ENCODE peak calls at places on chromosomes 12 and 14, in eight cellular contexts. E is brain microvascular endothelial cell, F is prostate gland, H is psoas muscle, C is HFFc6, Y is gastrocnemius medialis, A is GM06990, S is mesothelial cell of epicardium. X is an unnamed sample.

GRCh38 chr12:53046655-53047220 is 3.1 kb upstream of the TNS2 start:
- DNase-seq in E (peak; percentile 68), F (peak; percentile 88), H (peak; percentile 90), C (peak; percentile 85), Y (peak; percentile 82), A (peak; percentile 48), S (peak; percentile 78), X (no peak)

GRCh38 chr12:107320031-107320928 is 226.9 kb upstream of the CRY1 start:
- DNase-seq in E (peak; percentile 45), F (peak; percentile 82), H (peak; percentile 22), C (no peak), Y (no peak), A (peak; percentile 25), S (no peak), X (no peak)

GRCh38 chr12:66674495-66675122 is 4.3 kb downstream of the GRIP1 start:
- DNase-seq in E (no peak), F (no peak), H (no peak), C (no peak), Y (no peak), A (no peak), S (no peak), X (no peak)

GRCh38 chr14:105888151-105888550 is 361.8 kb downstream of the TMEM121 start:
- DNase-seq in E (no peak), F (no peak), H (peak; percentile 5), C (no peak), Y (no peak), A (no peak), S (no peak), X (no peak)

GRCh38 chr14:105989746-105990302 is 463.4 kb downstream of the TMEM121 start:
- DNase-seq in E (no peak), F (no peak), H (no peak), C (no peak), Y (no peak), A (no peak), S (no peak), X (no peak)

GRCh38 chr14:64450255-64450654 is 15.0 kb upstream of the AKAP5 start:
- DNase-seq in E (no peak), F (no peak), H (no peak), C (no peak), Y (no peak), A (no peak), S (no peak), X (no peak)

GRCh38 chr14:104925941-104926609 is 1.4 kb downstream of the PLD4 start:
- DNase-seq in E (peak; percentile 12), F (no peak), H (no peak), C (no peak), Y (no peak), A (no peak), S (no peak), X (no peak)

GRCh38 chr12:92185052-92185451 is 39.4 kb upstream of the BTG1 start:
- DNase-seq in E (no peak), F (no peak), H (no peak), C (no peak), Y (no peak), A (peak; percentile 61), S (no peak), X (no peak)

GRCh38 chr14:99758121-99758871 is 34.9 kb upstream of the EML1 start:
- DNase-seq in E (peak; percentile 84), F (no peak), H (no peak), C (peak; percentile 98), Y (no peak), A (no peak), S (no peak), X (no peak)

GRCh38 chr12:644293-644639 is 19.0 kb downstream of the NINJ2 start:
- DNase-seq in E (no peak), F (no peak), H (no peak), C (no peak), Y (no peak), A (no peak), S (no peak), X (no peak)

GRCh38 chr14:75334191-75335051 is 55.8 kb downstream of the FOS start:
- DNase-seq in E (no peak), F (no peak), H (peak; percentile 65), C (no peak), Y (no peak), A (peak; percentile 71), S (no peak), X (no peak)

GRCh38 chr12:52799498-52800211 is 3.7 kb upstream of the KRT3 start:
- DNase-seq in E (no peak), F (no peak), H (no peak), C (no peak), Y (no peak), A (no peak), S (no peak), X (no peak)

GRCh38 chr14:20434701-20435453 is 1.1 kb downstream of the KLHL33 start:
- DNase-seq in E (no peak), F (no peak), H (peak; percentile 85), C (no peak), Y (peak; percentile 77), A (no peak), S (no peak), X (no peak)

GRCh38 chr14:100408350-100409015 is 85.3 kb downstream of the SLC25A47 start:
- DNase-seq in E (peak; percentile 91), F (no peak), H (no peak), C (no peak), Y (no peak), A (no peak), S (no peak), X (no peak)

GRCh38 chr14:67241416-67242362 is at the start of gene PALS1:
- DNase-seq in E (peak; percentile 79), F (no peak), H (no peak), C (peak; percentile 78), Y (peak; percentile 6), A (no peak), S (no peak), X (no peak)

GRCh38 chr14:75123991-75124390 is 2.9 kb downstream of the NEK9 start:
- DNase-seq in E (peak; percentile 95), F (no peak), H (no peak), C (peak; percentile 71), Y (peak; percentile 26), A (no peak), S (no peak), X (no peak)

GRCh38 chr12:81570234-81570633 is 188.9 kb downstream of the PPFIA2 start:
- DNase-seq in E (no peak), F (no peak), H (no peak), C (no peak), Y (no peak), A (no peak), S (no peak), X (no peak)

DNA sequence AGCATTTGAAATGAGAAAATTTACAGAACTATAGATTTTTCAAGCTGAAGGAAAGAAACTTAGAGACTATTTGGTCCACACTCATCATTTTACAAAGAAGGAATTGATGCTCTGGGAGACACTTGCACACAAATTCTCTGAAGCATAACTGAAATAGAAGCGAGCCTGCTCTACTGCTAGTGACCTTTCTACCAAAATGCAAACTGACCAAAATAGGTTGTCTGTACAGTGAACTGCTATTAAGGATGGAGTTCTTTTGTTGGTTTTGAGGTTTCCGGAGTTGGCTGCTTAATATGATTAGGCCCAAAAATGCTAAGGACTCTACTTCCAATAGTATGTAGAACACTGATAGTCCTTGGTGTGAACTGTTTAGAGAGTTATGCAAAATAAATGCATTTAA is 194.9 kb downstream of the PPFIA2 start:
- DNase-seq in E (no peak), F (no peak), H (no peak), C (no peak), Y (no peak), A (no peak), S (no peak), X (no peak)
- TF ChIP-seq CTCF in E (no peak), F (no peak), H (no peak), C (no peak), Y (no peak), A (no peak), S (no peak), X (no peak)

GRCh38 chr14:103885509-103885932 is 38.1 kb upstream of the PPP1R13B start:
- DNase-seq in E (no peak), F (no peak), H (no peak), C (no peak), Y (no peak), A (no peak), S (no peak), X (no peak)

GRCh38 chr14:103887170-103887501 is 39.8 kb upstream of the PPP1R13B start:
- DNase-seq in E (no peak), F (no peak), H (no peak), C (no peak), Y (no peak), A (no peak), S (no peak), X (no peak)

GRCh38 chr14:103884854-103885253 is 37.5 kb upstream of the PPP1R13B start:
- DNase-seq in E (no peak), F (no peak), H (no peak), C (no peak), Y (no peak), A (no peak), S (no peak), X (no peak)

GRCh38 chr14:103887557-103888115 is 40.3 kb upstream of the PPP1R13B start:
- DNase-seq in E (no peak), F (no peak), H (no peak), C (no peak), Y (no peak), A (no peak), S (no peak), X (no peak)

DNA sequence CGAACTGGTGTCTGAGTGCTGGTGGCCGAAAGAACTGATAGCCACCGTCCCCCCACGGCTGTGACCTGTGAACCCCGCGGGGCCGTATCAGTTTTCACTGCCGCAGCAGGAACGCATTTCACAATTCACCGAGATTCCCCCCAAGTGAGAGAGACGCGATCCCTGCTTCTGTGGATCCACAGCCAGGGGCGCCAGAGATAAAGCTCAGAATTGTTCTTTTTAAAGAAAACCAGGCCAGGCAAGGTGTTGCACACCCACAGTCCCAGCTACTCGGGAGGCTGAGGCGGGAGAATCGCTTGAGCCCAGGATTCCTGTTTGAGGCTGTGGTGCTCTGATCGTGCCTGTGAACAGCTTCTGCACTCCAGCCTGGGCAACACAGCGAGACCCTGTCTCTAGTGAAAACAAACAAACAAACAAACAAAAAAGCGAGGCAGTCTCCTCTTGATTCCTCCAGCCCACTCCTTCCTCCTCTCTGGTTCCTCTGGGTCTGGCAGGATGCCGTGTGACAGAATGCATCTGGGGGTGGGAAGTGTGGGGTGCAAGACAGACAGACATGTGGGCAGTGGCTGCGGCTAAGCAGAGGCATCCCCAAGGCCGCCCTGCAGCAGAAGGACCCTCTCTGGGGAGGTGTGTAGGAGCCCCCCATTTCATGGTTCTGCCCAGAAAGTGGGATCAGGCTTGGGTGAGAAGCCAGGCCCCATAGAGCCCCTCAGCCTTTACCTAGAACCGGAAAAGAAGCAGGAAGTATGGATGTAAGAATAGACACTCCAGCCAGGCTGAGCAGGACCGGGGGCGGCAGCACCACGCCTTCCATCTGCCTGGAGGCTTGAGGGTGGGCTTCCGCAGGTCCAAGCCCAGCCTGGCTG is 39.2 kb upstream of the PPP1R13B start:
- DNase-seq in E (no peak), F (no peak), H (no peak), C (no peak), Y (no peak), A (no peak), S (no peak), X (no peak)
- TF ChIP-seq CTCF in E (peak; percentile 69), F (no peak), H (no peak), C (peak; percentile 31), Y (no peak), A (no peak), S (no peak), X (no peak)

GRCh38 chr12:81797100-81797499 is 38.0 kb upstream of the PPFIA2 start:
- DNase-seq in E (no peak), F (no peak), H (no peak), C (no peak), Y (no peak), A (no peak), S (no peak), X (no peak)
- TF ChIP-seq CTCF in E (peak; percentile 48), F (no peak), H (no peak), C (peak; percentile 58), Y (no peak), A (no peak), S (peak; percentile 67), X (no peak)

GRCh38 chr12:120439646-120440247 is 1.8 kb downstream of the COX6A1 start:
- DNase-seq in E (peak; percentile 53), F (peak; percentile 30), H (peak; percentile 42), C (peak; percentile 26), Y (peak; percentile 10), A (peak; percentile 64), S (peak; percentile 66), X (no peak)
- TF ChIP-seq CTCF in E (peak; percentile 71), F (peak; percentile 20), H (peak; percentile 52), C (peak; percentile 81), Y (peak; percentile 21), A (peak; percentile 84), S (peak; percentile 44), X (no peak)

X was measured in omental fat pad.